ENCODE peak calls at places on chromosomes 11 and 22, in six cellular contexts. P is A549, O is upper lobe of right lung, J is brain microvascular endothelial cell, Y is tibial artery, R is dorsolateral prefrontal cortex. H is an unnamed sample.

GRCh38 chr11:91981995-91982394 is 242.6 kb upstream of the FAT3 start:
- DNase-seq in O (no peak), P (peak), Y (peak), J (peak), R (no peak), H (no peak)

GRCh38 chr11:12793506-12793905 is 119.3 kb downstream of the TEAD1 start:
- DNase-seq in Y (no peak), P (no peak), R (no peak), O (no peak), J (peak), H (no peak)

GRCh38 chr11:124454552-124454951 is 9.1 kb upstream of the OR8B8 start:
- DNase-seq in P (no peak), R (no peak), Y (no peak), J (no peak), O (no peak), H (no peak)

GRCh38 chr22:25112538-25113253 is 87.0 kb upstream of the CRYBB3 start:
- DNase-seq in O (no peak), J (no peak), P (no peak), R (no peak), Y (no peak), H (no peak)

GRCh38 chr11:27392715-27393114 is 29.7 kb upstream of the CCDC34 start:
- DNase-seq in R (no peak), P (no peak), O (no peak), Y (no peak), J (peak), H (no peak)

GRCh38 chr11:116257092-116257491 is 515.7 kb downstream of the BUD13 start:
- DNase-seq in Y (no peak), O (no peak), J (no peak), R (no peak), P (no peak), H (no peak)

GRCh38 chr22:36953239-36954080 is 40.0 kb downstream of the CSF2RB start:
- DNase-seq in J (no peak), O (no peak), P (no peak), R (no peak), Y (no peak), H (no peak)

GRCh38 chr11:122984186-122985011 is 2.8 kb upstream of the BSX start:
- DNase-seq in O (no peak), Y (no peak), R (no peak), J (no peak), P (no peak), H (no peak)

GRCh38 chr11:79209540-79210266 is 231.1 kb downstream of the TENM4 start:
- DNase-seq in P (no peak), O (no peak), R (no peak), Y (peak), J (no peak), H (no peak)

GRCh38 chr11:8442301-8442700 is 151.7 kb downstream of the STK33 start:
- DNase-seq in P (no peak), R (no peak), O (no peak), J (peak), Y (no peak), H (no peak)

GRCh38 chr22:47574551-47574950 is 812.1 kb downstream of the TBC1D22A start:
- DNase-seq in R (no peak), J (no peak), P (no peak), O (no peak), Y (no peak), H (no peak)

GRCh38 chr11:34161812-34162506 is 56.5 kb downstream of the NAT10 start:
- DNase-seq in J (peak), R (no peak), O (no peak), P (no peak), Y (no peak), H (no peak)

GRCh38 chr11:128593281-128593680 is 5.9 kb upstream of the ETS1 start:
- DNase-seq in P (no peak), R (no peak), J (peak), O (no peak), Y (no peak), H (no peak)

GRCh38 chr22:25900880-25901279 is 158.9 kb downstream of the MYO18B start:
- DNase-seq in Y (no peak), J (no peak), P (no peak), R (peak), O (no peak), H (no peak)

GRCh38 chr22:39622881-39623367 is 52.4 kb downstream of the CACNA1I start:
- DNase-seq in J (peak), P (peak), O (peak), R (peak), Y (no peak), H (peak)

GRCh38 chr11:71504526-71504925 is 22.5 kb upstream of the KRTAP5-7 start:
- DNase-seq in Y (no peak), P (no peak), R (no peak), J (no peak), O (peak), H (no peak)

GRCh38 chr11:24132471-24132870 is 364.4 kb upstream of the LUZP2 start:
- DNase-seq in R (no peak), O (no peak), P (no peak), Y (no peak), J (no peak), H (no peak)

GRCh38 chr11:68215087-68215445 is 2.0 kb upstream of the KMT5B start:
- DNase-seq in R (no peak), P (no peak), Y (no peak), J (no peak), O (peak), H (no peak)

GRCh38 chr11:93160156-93160555 is 37.6 kb downstream of the SLC36A4 start:
- DNase-seq in P (no peak), Y (no peak), R (no peak), J (no peak), O (no peak), H (no peak)

GRCh38 chr11:130115218-130115617 is 44.4 kb upstream of the ST14 start:
- DNase-seq in Y (no peak), R (no peak), P (no peak), J (peak), O (no peak), H (no peak)

GRCh38 chr11:110679323-110679980 is 32.8 kb downstream of the ARHGAP20 start:
- DNase-seq in R (no peak), J (peak), Y (no peak), O (no peak), P (no peak), H (no peak)

GRCh38 chr11:66363187-66363601 is 8.4 kb downstream of the SLC29A2 start:
- DNase-seq in J (no peak), R (no peak), P (no peak), Y (no peak), O (peak), H (no peak)

GRCh38 chr22:36936362-36937116 is 23.1 kb downstream of the CSF2RB start:
- DNase-seq in O (peak), P (no peak), Y (no peak), J (no peak), R (no peak), H (no peak)

GRCh38 chr22:44782286-44782830 is 30.0 kb downstream of the ARHGAP8 start:
- DNase-seq in O (no peak), Y (no peak), P (no peak), J (no peak), R (no peak), H (no peak)

GRCh38 chr22:23380911-23381310 is 199.2 kb downstream of the IGLL1 start:
- DNase-seq in O (no peak), J (no peak), R (no peak), P (no peak), Y (peak), H (no peak)

GRCh38 chr11:16001899-16002426 is 354.4 kb downstream of the SOX6 start:
- DNase-seq in O (peak), Y (no peak), J (peak), P (peak), R (no peak), H (no peak)

GRCh38 chr11:72326151-72326842 is 82.3 kb upstream of the PHOX2A start:
- DNase-seq in Y (no peak), R (no peak), J (peak), P (no peak), O (no peak), H (no peak)

GRCh38 chr11:70402685-70403084 is 4.4 kb downstream of the CTTN start:
- DNase-seq in R (no peak), O (no peak), J (no peak), P (no peak), Y (no peak), H (no peak)

GRCh38 chr11:119506436-119506835 is 83.5 kb upstream of the THY1 start:
- DNase-seq in O (no peak), R (no peak), Y (no peak), J (no peak), P (no peak), H (no peak)

GRCh38 chr11:1847006-1847735 is 5.7 kb upstream of the LSP1 start:
- DNase-seq in Y (no peak), O (no peak), R (no peak), J (no peak), P (no peak), H (no peak)

GRCh38 chr22:46674906-46675305 is 54.7 kb downstream of the GRAMD4 start:
- DNase-seq in R (no peak), J (no peak), O (no peak), P (no peak), Y (no peak), H (no peak)

GRCh38 chr11:134164490-134165370 is 59.0 kb downstream of the NCAPD3 start:
- DNase-seq in O (no peak), J (no peak), Y (no peak), R (no peak), P (no peak), H (no peak)

GRCh38 chr11:2870460-2870859 is 15.1 kb downstream of the CDKN1C start:
- DNase-seq in O (no peak), J (no peak), R (no peak), P (no peak), Y (no peak), H (no peak)

GRCh38 chr11:35003658-35004057 is 87.2 kb downstream of the PDHX start:
- DNase-seq in P (no peak), J (no peak), O (no peak), R (no peak), Y (no peak), H (no peak)

GRCh38 chr11:116782728-116783127 is 5.1 kb downstream of the ZPR1 start:
- DNase-seq in P (no peak), Y (no peak), J (no peak), O (no peak), R (no peak), H (peak)

GRCh38 chr11:8683115-8683807 is 669 bp downstream of the RPL27A start:
- DNase-seq in R (no peak), J (no peak), P (no peak), Y (no peak), O (peak), H (no peak)

GRCh38 chr11:72943664-72944063 is 129.5 kb downstream of the ATG16L2 start:
- DNase-seq in P (no peak), J (no peak), O (no peak), Y (no peak), R (no peak), H (no peak)

DNA sequence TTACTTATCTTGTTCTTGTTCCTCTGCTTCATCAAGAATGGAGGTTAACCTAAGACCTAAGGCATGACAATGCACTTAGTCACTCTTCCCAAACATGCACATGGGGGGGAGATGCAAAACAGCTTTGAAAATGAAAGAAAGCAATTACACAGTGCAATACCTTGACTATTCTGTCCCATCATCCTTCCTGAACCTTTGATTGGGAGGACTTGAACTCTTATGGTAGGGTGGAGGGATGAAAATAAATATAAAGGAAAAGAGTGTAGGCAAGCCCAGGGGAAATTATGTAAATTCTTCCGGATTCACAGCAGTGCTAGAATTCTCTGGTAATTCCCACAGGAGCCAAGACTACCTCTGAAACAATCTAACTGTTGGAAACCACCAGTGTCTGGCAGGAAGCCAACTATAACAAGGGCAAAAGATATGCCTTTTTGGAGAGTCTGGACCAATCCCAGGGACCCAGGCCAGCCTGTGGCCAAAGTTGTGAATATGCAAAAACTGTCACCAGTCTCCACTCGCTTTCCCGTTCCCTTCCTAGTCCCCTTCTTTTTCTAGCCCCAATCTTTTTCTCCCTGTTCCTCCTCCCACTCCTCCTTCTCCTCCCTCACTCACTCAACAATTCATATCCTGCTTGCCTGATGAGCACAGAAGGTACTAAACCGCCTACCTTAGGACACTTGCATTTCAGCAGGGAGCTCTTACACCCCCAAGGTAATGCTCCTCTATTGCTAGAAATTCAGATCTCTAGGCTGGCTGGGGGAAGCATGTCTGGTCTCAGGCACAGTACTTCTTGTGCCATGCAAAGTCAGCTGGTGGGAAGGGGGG is 2.5 kb upstream of the RCN1 start:
- DNase-seq in O (no peak), R (no peak), J (peak), P (no peak), Y (peak), H (no peak)
- H3K4me3 ChIP-seq in O (no peak), R (no peak), J (peak), P (no peak), Y (peak), H (no peak)

GRCh38 chr11:704799-705645 is 1.0 kb upstream of the EPS8L2 start:
- DNase-seq in R (no peak), O (peak), P (peak), Y (no peak), J (no peak), H (no peak)
- H3K4me3 ChIP-seq in R (no peak), O (peak), P (peak), Y (peak), J (no peak), H (no peak)

GRCh38 chr11:5818245-5818865 is 9.6 kb downstream of the OR52N2 start:
- DNase-seq in P (no peak), Y (no peak), J (no peak), R (no peak), O (no peak), H (peak)

GRCh38 chr11:5809905-5810792 is 1.4 kb downstream of the OR52N2 start:
- DNase-seq in P (no peak), O (no peak), R (no peak), Y (no peak), J (no peak), H (no peak)

GRCh38 chr11:5815534-5815933 is 6.8 kb downstream of the OR52N2 start:
- DNase-seq in Y (no peak), P (no peak), R (no peak), O (no peak), J (no peak), H (no peak)
- H3K4me3 ChIP-seq in Y (no peak), P (no peak), R (no peak), O (no peak), J (no peak), H (no peak)

DNA sequence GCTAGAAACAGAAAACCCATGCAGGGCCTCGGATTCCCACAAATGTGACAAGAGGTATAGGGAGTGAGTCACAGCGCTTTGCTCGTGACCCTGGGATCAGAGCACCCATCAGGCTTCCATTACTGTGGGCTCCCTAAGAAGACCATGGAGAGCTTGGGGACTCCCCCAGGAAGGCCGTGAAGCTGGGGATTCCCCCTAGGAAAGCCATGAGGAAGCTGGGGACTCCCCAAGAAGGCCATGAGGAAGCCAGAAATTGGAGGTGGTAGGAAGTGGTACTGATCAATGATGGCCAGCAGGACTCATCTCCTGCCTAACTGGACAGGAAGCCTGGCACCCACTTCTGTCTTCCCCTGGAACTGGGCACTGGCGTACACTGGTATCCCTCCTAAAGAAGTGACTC is 10.1 kb upstream of the DCPS start:
- DNase-seq in R (no peak), Y (no peak), J (no peak), O (no peak), P (no peak), H (no peak)
- H3K4me3 ChIP-seq in R (no peak), Y (no peak), J (no peak), O (no peak), P (no peak), H (no peak)

GRCh38 chr22:48572951-48573350 is 1254.7 kb downstream of the BRD1 start:
- DNase-seq in P (no peak), J (no peak), O (no peak), R (no peak), Y (no peak), H (no peak)

GRCh38 chr22:48576333-48577013 is 1251.2 kb downstream of the BRD1 start:
- DNase-seq in R (peak), P (peak), O (no peak), Y (no peak), J (no peak), H (no peak)

GRCh38 chr22:48575567-48576332 is 1251.9 kb downstream of the BRD1 start:
- DNase-seq in R (no peak), O (no peak), Y (no peak), J (no peak), P (no peak), H (no peak)

GRCh38 chr22:48573766-48574165 is 1253.9 kb downstream of the BRD1 start:
- DNase-seq in Y (no peak), R (no peak), O (no peak), J (no peak), P (no peak), H (no peak)

GRCh38 chr22:48574776-48575566 is 1252.7 kb downstream of the BRD1 start:
- DNase-seq in O (peak), Y (no peak), R (peak), J (no peak), P (peak), H (no peak)
- H3K4me3 ChIP-seq in O (no peak), Y (no peak), R (peak), J (no peak), P (peak), H (no peak)

GRCh38 chr11:87339416-87339815 is 301.7 kb downstream of the TMEM135 start:
- DNase-seq in P (no peak), R (no peak), J (no peak), O (no peak), Y (no peak), H (no peak)

GRCh38 chr11:87338046-87338639 is 300.4 kb downstream of the TMEM135 start:
- DNase-seq in P (no peak), J (no peak), O (no peak), Y (no peak), R (no peak), H (no peak)
- H3K4me3 ChIP-seq in P (no peak), J (no peak), O (no peak), Y (no peak), R (no peak), H (no peak)

GRCh38 chr11:87281496-87281895 is 243.8 kb downstream of the TMEM135 start:
- DNase-seq in R (no peak), Y (no peak), P (no peak), J (peak), O (no peak), H (no peak)
- H3K4me3 ChIP-seq in R (no peak), Y (no peak), P (no peak), J (no peak), O (no peak), H (no peak)